ENCODE peak calls at places on chromosomes 6 and 20, in eight cellular contexts. U is GM12892, B is H54, W is endothelial cell of umbilical vein, Y is suprapubic skin, F is ovary, E is testis, D is lower leg skin. X is an unnamed sample.

GRCh38 chr6:170175644-170176620 is 114.9 kb downstream of the DLL1 start:
- DNase-seq in U (no peak), B (no peak), W (no peak), Y (peak), F (peak), E (peak), D (no peak), X (no peak)

GRCh38 chr20:5397418-5397817 is 80.7 kb upstream of the PROKR2 start:
- DNase-seq in U (no peak), B (no peak), W (no peak), Y (no peak), F (no peak), E (no peak), D (no peak), X (no peak)

GRCh38 chr6:132511159-132511835 is 1.6 kb downstream of the STX7 start:
- DNase-seq in U (no peak), B (no peak), W (peak), Y (no peak), F (no peak), E (no peak), D (peak), X (no peak)

GRCh38 chr20:24871429-24872213 is 77.4 kb upstream of the CST7 start:
- DNase-seq in U (no peak), B (no peak), W (no peak), Y (no peak), F (no peak), E (peak), D (no peak), X (no peak)

GRCh38 chr6:27472182-27472616 is 706 bp downstream of the ZNF184 start:
- DNase-seq in U (peak), B (peak), W (peak), Y (no peak), F (peak), E (peak), D (peak), X (peak)

GRCh38 chr6:84193140-84193708 is 34.2 kb downstream of the CEP162 start:
- DNase-seq in U (no peak), B (peak), W (peak), Y (no peak), F (no peak), E (no peak), D (no peak), X (no peak)

GRCh38 chr6:75167426-75167825 is 38.4 kb downstream of the COL12A1 start:
- DNase-seq in U (no peak), B (no peak), W (peak), Y (no peak), F (no peak), E (no peak), D (no peak), X (no peak)

GRCh38 chr6:37624606-37625574 is 72.8 kb downstream of the MDGA1 start:
- DNase-seq in U (no peak), B (peak), W (peak), Y (no peak), F (peak), E (peak), D (no peak), X (peak)

GRCh38 chr20:2656471-2657117 is 4.2 kb downstream of the NOP56 start:
- DNase-seq in U (no peak), B (no peak), W (no peak), Y (no peak), F (no peak), E (no peak), D (no peak), X (no peak)

GRCh38 chr20:2657674-2658073 is 5.2 kb downstream of the NOP56 start:
- DNase-seq in U (no peak), B (no peak), W (no peak), Y (no peak), F (no peak), E (no peak), D (no peak), X (no peak)

GRCh38 chr20:2659547-2659946 is 4.5 kb downstream of the IDH3B start:
- DNase-seq in U (no peak), B (no peak), W (no peak), Y (no peak), F (no peak), E (no peak), D (no peak), X (no peak)

GRCh38 chr20:2657241-2657640 is 4.8 kb downstream of the NOP56 start:
- DNase-seq in U (no peak), B (no peak), W (no peak), Y (no peak), F (no peak), E (no peak), D (no peak), X (no peak)

GRCh38 chr20:2658414-2659354 is 5.3 kb downstream of the IDH3B start:
- DNase-seq in U (no peak), B (no peak), W (no peak), Y (no peak), F (no peak), E (no peak), D (no peak), X (no peak)
- TF ChIP-seq POLR2A in U (peak), B (no peak), W (no peak), Y (no peak), F (no peak), E (no peak), D (no peak), X (no peak)

GRCh38 chr6:110960014-110960390 is 1.5 kb downstream of the GTF3C6 start:
- DNase-seq in U (no peak), B (no peak), W (no peak), Y (no peak), F (no peak), E (no peak), D (no peak), X (no peak)

GRCh38 chr6:110953633-110954303 is 4.7 kb upstream of the GTF3C6 start:
- DNase-seq in U (no peak), B (no peak), W (no peak), Y (no peak), F (no peak), E (no peak), D (no peak), X (no peak)

GRCh38 chr6:110958332-110959192 is at the start of gene GTF3C6:
- DNase-seq in U (peak), B (peak), W (peak), Y (peak), F (peak), E (peak), D (peak), X (peak)
- TF ChIP-seq POLR2A in U (peak), B (peak), W (peak), Y (peak), F (peak), E (no peak), D (no peak), X (peak)

DNA sequence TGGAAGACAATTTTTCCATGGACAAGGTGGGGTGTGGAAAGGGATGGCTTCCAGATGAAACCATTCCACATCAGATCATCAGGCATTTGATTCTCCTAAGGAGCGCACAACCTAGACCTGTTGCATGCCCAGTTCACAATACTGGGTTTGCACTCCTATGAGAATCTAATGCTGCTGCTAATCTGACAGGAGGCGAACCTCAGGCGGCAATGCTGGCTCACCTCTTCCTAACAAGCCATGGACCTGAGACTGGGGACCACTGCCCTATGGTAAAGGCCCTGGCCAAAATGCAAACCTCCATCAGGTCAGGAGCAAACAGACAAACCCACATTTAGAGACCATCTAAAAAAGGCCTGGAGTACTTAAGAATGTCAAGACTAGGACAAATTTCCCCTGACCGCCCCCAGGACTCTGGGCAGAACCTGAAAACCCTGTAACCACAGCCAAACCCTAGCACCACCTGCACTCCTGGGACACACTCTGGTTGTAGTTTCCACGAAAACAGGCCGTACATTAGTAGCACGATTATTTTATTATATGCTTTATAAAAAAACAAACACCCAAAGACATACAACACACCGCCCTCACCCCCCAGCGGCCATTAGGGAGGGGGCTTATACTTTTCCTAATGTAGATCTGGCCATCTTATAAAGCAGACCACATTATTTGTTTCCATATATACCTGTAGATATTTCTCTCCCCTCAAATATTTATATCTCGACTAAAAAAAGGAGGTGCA is 27.3 kb downstream of the SNX5 start:
- DNase-seq in U (no peak), B (no peak), W (no peak), Y (no peak), F (no peak), E (no peak), D (no peak), X (no peak)
- TF ChIP-seq POLR2A in U (peak), B (no peak), W (peak), Y (no peak), F (no peak), E (no peak), D (no peak), X (no peak)

DNA sequence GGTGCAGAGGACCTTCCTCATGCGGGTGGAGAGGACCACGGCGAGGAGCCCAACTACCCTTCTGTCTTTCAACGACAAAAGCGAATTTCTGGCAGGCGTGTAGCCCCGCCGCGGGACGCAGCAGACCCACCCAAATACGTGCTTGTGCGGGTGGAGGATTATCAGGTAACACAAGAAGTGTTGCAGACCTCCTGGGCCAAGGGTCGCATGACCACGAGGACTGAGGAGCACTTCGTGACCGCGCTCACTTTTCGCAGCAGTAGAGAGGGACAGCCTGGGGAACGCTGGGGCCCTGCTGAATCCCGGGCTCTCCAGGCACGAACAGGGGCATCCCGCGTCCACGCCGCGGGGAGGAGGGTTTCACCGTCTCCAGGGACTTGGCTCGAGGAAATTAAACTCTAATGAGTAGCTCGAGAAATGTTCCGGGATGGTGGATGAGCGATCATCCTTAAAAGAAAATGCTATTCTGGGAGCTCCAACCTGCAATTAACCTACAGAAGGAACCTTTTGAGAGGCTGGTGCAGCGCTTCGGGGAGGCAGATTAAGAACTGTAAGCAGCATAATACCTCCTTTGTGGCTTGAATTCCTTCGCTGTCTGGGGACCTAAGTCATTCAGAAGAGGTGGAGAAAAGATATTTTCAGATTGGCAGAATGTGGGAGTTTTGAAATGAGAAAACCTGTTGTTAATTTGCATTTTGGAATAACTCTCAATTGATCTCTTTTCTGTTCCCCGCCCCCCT is 828 bp downstream of the C6orf141 start:
- DNase-seq in U (peak), B (peak), W (peak), Y (no peak), F (peak), E (peak), D (no peak), X (no peak)
- TF ChIP-seq POLR2A in U (no peak), B (no peak), W (no peak), Y (no peak), F (no peak), E (no peak), D (no peak), X (no peak)